ENCODE peak calls at places on chromosomes 11 and 22, in five cellular contexts. V is body of pancreas, E is ovary, G is mesenchymal stem cell, L is pancreas. F is an unnamed sample. For H3K27me3, the result is how much of the 10 kb centered on the place peaks cover.

GRCh38 chr11:47305734-47306483 is 36.0 kb downstream of the MADD start:
- DNase-seq in V (no peak), E (no peak), G (no peak), L (no peak), F (peak)

GRCh38 chr22:31081963-31082605 is 966 bp downstream of the SMTN start:
- DNase-seq in V (no peak), E (peak), G (peak), L (no peak), F (peak)

GRCh38 chr11:23370580-23371275 is 510.5 kb upstream of the CCDC179 start:
- DNase-seq in V (no peak), E (no peak), G (peak), L (no peak), F (no peak)

GRCh38 chr11:59076876-59077571 is 9.1 kb upstream of the GLYATL1B start:
- DNase-seq in V (no peak), E (no peak), G (no peak), L (no peak), F (no peak)

GRCh38 chr11:95793111-95793510 is 2.8 kb downstream of the CEP57 start:
- DNase-seq in V (no peak), E (no peak), G (no peak), L (no peak), F (no peak)

GRCh38 chr11:64305691-64306562 is 603 bp downstream of the ESRRA start:
- DNase-seq in V (peak), E (peak), G (peak), L (peak), F (peak)

GRCh38 chr11:15275141-15275540 is 160.4 kb downstream of the INSC start:
- DNase-seq in V (no peak), E (no peak), G (no peak), L (no peak), F (no peak)

GRCh38 chr11:63999349-64000025 is 13.2 kb downstream of the OTUB1 start:
- DNase-seq in V (peak), E (peak), G (peak), L (no peak), F (peak)

GRCh38 chr11:25065711-25066110 is 568.9 kb downstream of the LUZP2 start:
- DNase-seq in V (no peak), E (no peak), G (peak), L (no peak), F (no peak)

GRCh38 chr11:74182635-74183034 is 11.5 kb downstream of the PPME1 start:
- DNase-seq in V (no peak), E (no peak), G (no peak), L (no peak), F (peak)

GRCh38 chr11:73386026-73386425 is 9.8 kb downstream of the RELT start:
- DNase-seq in V (no peak), E (no peak), G (no peak), L (no peak), F (peak)

GRCh38 chr11:64123102-64123434 is 42.8 kb downstream of the MACROD1 start:
- DNase-seq in V (peak), E (peak), G (no peak), L (peak), F (no peak)

GRCh38 chr22:35353318-35353717 is 27.6 kb upstream of the HMOX1 start:
- DNase-seq in V (no peak), E (no peak), G (no peak), L (no peak), F (peak)

GRCh38 chr11:111302298-111302697 is 4.0 kb downstream of the POU2AF3 start:
- DNase-seq in V (peak), E (no peak), G (no peak), L (no peak), F (no peak)

GRCh38 chr11:114058871-114059277 is 637 bp upstream of the ZBTB16 start:
- DNase-seq in V (peak), E (peak), G (peak), L (no peak), F (no peak)

GRCh38 chr22:21779444-21779843 is 43.9 kb upstream of the YPEL1 start:
- DNase-seq in V (no peak), E (no peak), G (no peak), L (no peak), F (no peak)

GRCh38 chr11:35256296-35256695 is 117.3 kb downstream of the CD44 start:
- DNase-seq in V (no peak), E (no peak), G (no peak), L (no peak), F (no peak)

GRCh38 chr22:19548964-19549363 is 24.8 kb upstream of the CLDN5 start:
- DNase-seq in V (no peak), E (no peak), G (no peak), L (no peak), F (no peak)

GRCh38 chr11:2987881-2988280 is 4.2 kb downstream of the NAP1L4 start:
- DNase-seq in V (no peak), E (no peak), G (no peak), L (no peak), F (no peak)

GRCh38 chr11:45809456-45810395 is 4.8 kb downstream of the SLC35C1 start:
- DNase-seq in V (no peak), E (peak), G (no peak), L (no peak), F (peak)

GRCh38 chr22:44750481-44750880 is 1.9 kb upstream of the ARHGAP8 start:
- DNase-seq in V (no peak), E (no peak), G (no peak), L (no peak), F (no peak)

GRCh38 chr22:22884888-22885840 is 2.5 kb upstream of the IGLL5 start:
- DNase-seq in V (no peak), E (no peak), G (no peak), L (no peak), F (peak)

GRCh38 chr22:27937453-27937852 is 18.4 kb upstream of the PITPNB start:
- DNase-seq in V (no peak), E (no peak), G (no peak), L (no peak), F (peak)

GRCh38 chr11:27395556-27396258 is 32.7 kb upstream of the CCDC34 start:
- DNase-seq in V (peak), E (no peak), G (peak), L (peak), F (no peak)

GRCh38 chr22:28799834-28800307 is 498 bp downstream of the XBP1 start:
- DNase-seq in V (peak), E (peak), G (peak), L (peak), F (peak)

GRCh38 chr11:73114110-73114834 is 27.8 kb downstream of the FCHSD2 start:
- DNase-seq in V (no peak), E (no peak), G (no peak), L (no peak), F (no peak)

GRCh38 chr11:129846508-129847335 is 31.1 kb downstream of the TMEM45B start:
- DNase-seq in V (no peak), E (no peak), G (peak), L (no peak), F (peak)

GRCh38 chr11:69984457-69985261 is 93.5 kb upstream of the ANO1 start:
- DNase-seq in V (no peak), E (no peak), G (peak), L (no peak), F (peak)
- H3K27me3 ChIP-seq in V (under half), E (under half), G (half or more), L (under half), F (half or more)

GRCh38 chr11:70104419-70104818 is 26.3 kb downstream of the ANO1 start:
- DNase-seq in V (no peak), E (no peak), G (no peak), L (no peak), F (no peak)

GRCh38 chr11:70103256-70103975 is 25.3 kb downstream of the ANO1 start:
- DNase-seq in V (no peak), E (no peak), G (no peak), L (no peak), F (no peak)

GRCh38 chr11:70105369-70105754 is 27.2 kb downstream of the ANO1 start:
- DNase-seq in V (no peak), E (no peak), G (no peak), L (no peak), F (no peak)

GRCh38 chr11:70105755-70106571 is 27.8 kb downstream of the ANO1 start:
- DNase-seq in V (peak), E (no peak), G (no peak), L (no peak), F (no peak)

GRCh38 chr11:70104961-70105360 is 26.8 kb downstream of the ANO1 start:
- DNase-seq in V (no peak), E (no peak), G (no peak), L (no peak), F (no peak)
- H3K27ac ChIP-seq in V (no peak), E (no peak), G (no peak), L (no peak), F (no peak)

DNA sequence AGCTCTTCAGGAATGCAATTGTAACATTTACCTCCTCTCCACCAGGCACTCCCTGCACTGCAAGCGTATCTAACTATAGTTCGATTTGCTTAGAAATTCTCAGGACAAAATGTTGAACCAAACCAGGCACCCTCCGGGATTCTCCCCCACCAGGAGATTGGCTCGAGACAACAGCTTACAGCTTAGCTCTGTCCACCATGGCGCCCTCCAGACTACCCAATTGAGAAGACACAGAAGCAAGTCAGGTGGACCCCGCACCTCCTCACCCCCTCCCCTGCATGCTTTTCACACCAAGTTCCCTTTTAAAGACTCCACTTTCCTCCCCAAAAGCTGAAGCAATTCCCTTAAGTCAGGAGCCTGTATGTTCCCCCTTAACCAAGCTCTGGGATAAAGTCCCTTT is 34.7 kb upstream of the RFPL3 start:
- DNase-seq in V (no peak), E (no peak), G (no peak), L (no peak), F (peak)
- H3K27me3 ChIP-seq in V (under half), E (under half), G (under half), L (under half), F (under half)

DNA sequence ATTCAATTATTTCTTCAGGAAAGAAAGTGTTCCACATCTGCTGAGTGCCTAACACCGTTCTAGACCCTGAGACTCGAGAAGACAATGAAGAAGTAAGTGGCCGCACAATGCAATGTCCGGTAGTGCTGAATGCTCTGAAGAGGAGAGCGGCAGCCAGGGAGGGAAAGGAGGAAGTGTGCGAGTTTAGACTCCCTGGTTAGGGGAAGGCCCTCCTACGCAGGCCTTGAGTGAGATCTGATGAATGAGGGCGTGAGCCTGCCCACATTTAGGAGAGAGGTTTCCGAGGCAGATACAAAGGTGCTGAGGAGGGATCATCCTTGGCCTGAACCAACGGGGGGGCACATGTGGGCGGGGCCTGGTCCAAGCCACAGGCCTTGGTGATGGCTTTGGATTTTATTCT is 558.6 kb downstream of the NTM start:
- DNase-seq in V (no peak), E (no peak), G (no peak), L (no peak), F (no peak)
- H3K27ac ChIP-seq in V (no peak), E (no peak), G (no peak), L (no peak), F (no peak)

GRCh38 chr11:126628450-126628789 is 272.9 kb downstream of the ST3GAL4 start:
- DNase-seq in V (no peak), E (no peak), G (no peak), L (no peak), F (no peak)

GRCh38 chr11:126619516-126619915 is 264.0 kb downstream of the ST3GAL4 start:
- DNase-seq in V (no peak), E (no peak), G (no peak), L (no peak), F (no peak)

GRCh38 chr11:126627376-126627775 is 271.9 kb downstream of the ST3GAL4 start:
- DNase-seq in V (no peak), E (no peak), G (no peak), L (no peak), F (no peak)

GRCh38 chr11:126628790-126629621 is 273.5 kb downstream of the ST3GAL4 start:
- DNase-seq in V (no peak), E (no peak), G (no peak), L (no peak), F (peak)

GRCh38 chr11:126624491-126624890 is 269.0 kb downstream of the ST3GAL4 start:
- DNase-seq in V (no peak), E (no peak), G (no peak), L (no peak), F (no peak)
- H3K27me3 ChIP-seq in V (under half), E (under half), G (under half), L (under half), F (under half)

DNA sequence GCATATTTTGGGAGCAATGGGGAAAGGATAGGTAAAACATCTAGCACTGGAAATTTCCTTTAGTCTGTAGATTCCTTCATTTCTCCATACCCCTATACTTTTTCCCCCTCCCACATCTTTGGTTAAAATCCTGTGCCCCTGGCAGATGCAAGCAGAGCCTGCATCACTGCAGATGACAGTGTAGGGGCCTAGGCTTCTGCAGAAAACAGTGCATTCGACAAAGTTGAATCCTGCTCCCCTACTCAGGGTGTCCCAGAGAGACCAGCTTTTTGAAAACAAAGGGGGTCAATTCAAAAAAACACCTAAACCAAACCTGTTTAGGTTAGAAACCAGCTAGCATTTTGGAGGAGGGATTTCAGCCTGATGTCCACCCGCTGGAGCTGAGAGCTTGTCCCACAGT is 43.8 kb upstream of the BLID start:
- DNase-seq in V (no peak), E (no peak), G (no peak), L (no peak), F (no peak)
- H3K27ac ChIP-seq in V (no peak), E (peak), G (peak), L (no peak), F (peak)

GRCh38 chr22:43338766-43339345 is 4.3 kb downstream of the SCUBE1 start:
- DNase-seq in V (no peak), E (no peak), G (no peak), L (no peak), F (no peak)

GRCh38 chr22:43342347-43343261 is 568 bp downstream of the SCUBE1 start:
- DNase-seq in V (no peak), E (peak), G (no peak), L (no peak), F (no peak)

GRCh38 chr22:43337946-43338345 is 5.2 kb downstream of the SCUBE1 start:
- DNase-seq in V (no peak), E (no peak), G (no peak), L (no peak), F (peak)

GRCh38 chr22:43343262-43343988 is at the start of gene SCUBE1:
- DNase-seq in V (peak), E (peak), G (peak), L (peak), F (peak)

GRCh38 chr22:43341565-43341964 is 1.6 kb downstream of the SCUBE1 start:
- DNase-seq in V (no peak), E (no peak), G (no peak), L (no peak), F (peak)
- H3K27me3 ChIP-seq in V (under half), E (under half), G (half or more), L (under half), F (under half)

GRCh38 chr11:131889146-131889577 is 518.7 kb downstream of the NTM start:
- DNase-seq in V (no peak), E (no peak), G (peak), L (no peak), F (no peak)
- H3K27ac ChIP-seq in V (no peak), E (no peak), G (peak), L (no peak), F (peak)

GRCh38 chr11:6258141-6258540 is 1.5 kb upstream of the CCKBR start:
- DNase-seq in V (no peak), E (no peak), G (no peak), L (no peak), F (no peak)
- H3K27me3 ChIP-seq in V (under half), E (under half), G (half or more), L (under half), F (half or more)

GRCh38 chr11:120136356-120136755 is 1.6 kb downstream of the TRIM29 start:
- DNase-seq in V (peak), E (no peak), G (no peak), L (no peak), F (no peak)
- H3K27ac ChIP-seq in V (no peak), E (no peak), G (no peak), L (no peak), F (no peak)